ENCODE peak calls at places on chromosomes 4 and X, in four cellular contexts. K, U, L and W are unnamed samples.

GRCh38 chr4:85807247-85807915 is 332.4 kb downstream of the ARHGAP24 start:
- DNase-seq in K (peak), U (no peak), L (no peak), W (no peak)

GRCh38 chr4:111512081-111512774 is 633.0 kb upstream of the FAM241A start:
- DNase-seq in K (no peak), U (no peak), L (no peak), W (no peak)

GRCh38 chr4:106034205-106034604 is 138.9 kb downstream of the NPNT start:
- DNase-seq in K (no peak), U (no peak), L (no peak), W (no peak)

GRCh38 chr4:138868562-138868961 is 147.0 kb upstream of the NOCT start:
- DNase-seq in K (no peak), U (no peak), L (no peak), W (no peak)

GRCh38 chr4:4866833-4867744 is 7.6 kb downstream of the MSX1 start:
- DNase-seq in K (no peak), U (no peak), L (peak), W (no peak)

GRCh38 chr4:183961772-183962171 is 56.7 kb downstream of the STOX2 start:
- DNase-seq in K (no peak), U (no peak), L (peak), W (no peak)

GRCh38 chr4:182449960-182450359 is 206.8 kb downstream of the TENM3 start:
- DNase-seq in K (no peak), U (no peak), L (no peak), W (no peak)

GRCh38 chrX:107676559-107677378 is 48.5 kb downstream of the PRPS1 start:
- DNase-seq in K (peak), U (peak), L (peak), W (peak)

GRCh38 chr4:141220271-141220654 is 432 bp upstream of the ZNF330 start:
- DNase-seq in K (no peak), U (no peak), L (no peak), W (no peak)

GRCh38 chr4:112223956-112224355 is 7.6 kb upstream of the AP1AR start:
- DNase-seq in K (no peak), U (no peak), L (no peak), W (no peak)

GRCh38 chr4:67198757-67199156 is 346.5 kb downstream of the CENPC start:
- DNase-seq in K (no peak), U (no peak), L (no peak), W (no peak)
- TF ChIP-seq CTCF in K (no peak), U (no peak), L (peak), W (peak)

DNA sequence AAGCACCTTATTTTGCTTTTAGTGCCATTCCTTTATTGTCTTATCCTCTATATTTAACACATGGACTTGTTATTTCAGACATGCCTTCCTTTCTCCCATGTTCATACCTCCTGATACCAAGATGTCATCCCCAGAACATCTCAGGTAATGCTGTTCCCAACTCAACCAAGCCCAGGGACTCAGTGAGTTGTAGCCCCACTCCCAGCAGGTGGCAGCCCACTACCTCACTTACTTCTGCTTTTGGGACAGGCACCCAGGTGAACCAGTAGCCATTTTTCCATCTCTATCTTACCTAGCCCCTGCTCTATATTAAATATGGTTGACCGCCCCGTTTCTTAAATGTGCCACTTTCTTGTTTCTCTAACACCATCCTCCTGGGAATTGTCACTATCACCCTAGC is 199.0 kb downstream of the DCHS2 start:
- DNase-seq in K (no peak), U (no peak), L (no peak), W (no peak)
- TF ChIP-seq CTCF in K (no peak), U (no peak), L (no peak), W (no peak)

GRCh38 chr4:122003335-122003734 is 51.5 kb upstream of the TRPC3 start:
- DNase-seq in K (no peak), U (no peak), L (peak), W (no peak)
- TF ChIP-seq CTCF in K (peak), U (no peak), L (peak), W (peak)

DNA sequence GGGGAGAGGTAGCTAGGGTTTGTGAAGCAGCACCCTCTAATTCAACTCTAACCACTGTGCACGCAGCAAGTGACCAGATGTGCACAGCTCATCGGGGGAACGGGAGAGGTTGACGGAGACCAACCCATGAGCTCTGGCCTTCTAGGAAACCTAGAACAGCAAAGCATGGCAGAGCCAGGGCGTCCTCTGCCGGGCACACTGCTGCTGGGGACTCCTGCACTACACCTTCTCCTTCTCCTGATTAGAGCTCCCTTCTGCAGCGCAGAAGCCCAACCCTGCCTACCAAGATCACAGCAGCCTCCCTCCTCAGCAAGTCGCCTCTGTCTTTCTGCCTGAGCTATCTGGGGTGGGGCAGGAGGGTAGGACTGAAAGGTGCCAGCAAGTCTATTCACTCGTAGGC is 252.3 kb upstream of the PSAPL1 start:
- DNase-seq in K (no peak), U (no peak), L (no peak), W (no peak)
- TF ChIP-seq CTCF in K (no peak), U (no peak), L (no peak), W (no peak)

DNA sequence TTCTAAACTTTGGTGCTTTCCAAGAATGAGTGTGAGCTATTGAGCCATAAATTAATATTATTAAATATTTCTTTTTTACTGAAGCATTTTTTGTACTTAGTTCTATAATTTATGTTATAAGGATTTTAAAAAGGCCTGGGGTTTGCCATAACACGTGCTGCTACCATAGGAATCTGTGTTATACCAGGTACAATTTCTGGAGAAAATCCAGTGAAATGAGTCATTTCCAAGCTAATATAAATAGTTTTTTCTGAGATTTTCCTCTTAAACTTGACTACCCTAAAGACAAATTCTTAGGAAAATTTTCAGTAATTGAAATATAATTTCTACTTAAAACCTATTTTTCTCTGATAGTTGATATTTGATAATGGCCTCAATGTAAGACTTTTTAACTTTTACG is 130.8 kb downstream of the TLL1 start:
- DNase-seq in K (no peak), U (no peak), L (no peak), W (no peak)
- TF ChIP-seq CTCF in K (no peak), U (no peak), L (no peak), W (no peak)